ENCODE peak calls at places on chromosomes 12 and 14, in six cellular contexts. R is HuH-7; F is stimulated activated CD4-positive, alpha-beta T cell treated with anti-CD3 and anti-CD28 coated beads, Interleukin-4, amount 100 ng/mL, for 48 hours; C is astrocyte; M is WTC11; T is stimulated activated effector memory CD8-positive, alpha-beta T cell treated with anti-CD3 and anti-CD28 coated beads, Interleukin-12 subunit alpha, Interleukin-12 subunit beta, amount 100 ng/mL, for 72 hours. Y is an unnamed sample.

GRCh38 chr12:98752726-98753125 is 107.6 kb downstream of the APAF1 start:
- DNase-seq in R (no peak), F (no peak), C (peak), M (no peak), T (no peak), Y (peak)

GRCh38 chr12:80040075-80040738 is 59.1 kb upstream of the OTOGL start:
- DNase-seq in R (no peak), F (no peak), C (peak), M (no peak), T (peak), Y (no peak)

GRCh38 chr12:107344035-107344808 is 250.9 kb upstream of the CRY1 start:
- DNase-seq in R (no peak), F (no peak), C (peak), M (no peak), T (no peak), Y (no peak)

GRCh38 chr12:1131811-1132224 is 140.8 kb downstream of the ERC1 start:
- DNase-seq in R (no peak), F (no peak), C (peak), M (no peak), T (no peak), Y (no peak)

GRCh38 chr14:62451221-62451620 is 594.0 kb downstream of the KCNH5 start:
- DNase-seq in R (no peak), F (no peak), C (no peak), M (no peak), T (no peak), Y (no peak)

GRCh38 chr12:46401703-46402102 is 29.1 kb upstream of the SLC38A2 start:
- DNase-seq in R (no peak), F (no peak), C (peak), M (no peak), T (no peak), Y (peak)

GRCh38 chr14:101001311-101002069 is 98.0 kb upstream of the RTL1 start:
- DNase-seq in R (no peak), F (no peak), C (peak), M (no peak), T (no peak), Y (no peak)

GRCh38 chr12:75177997-75178396 is 31.6 kb downstream of the KCNC2 start:
- DNase-seq in R (no peak), F (no peak), C (peak), M (no peak), T (no peak), Y (peak)

GRCh38 chr12:113361574-113362370 is 3.4 kb downstream of the PLBD2 start:
- DNase-seq in R (no peak), F (no peak), C (no peak), M (no peak), T (no peak), Y (no peak)

GRCh38 chr12:59839514-59839913 is 243.7 kb downstream of the SLC16A7 start:
- DNase-seq in R (no peak), F (no peak), C (peak), M (no peak), T (no peak), Y (no peak)

GRCh38 chr14:51236314-51236713 is 3.7 kb upstream of the TMX1 start:
- DNase-seq in R (no peak), F (no peak), C (peak), M (no peak), T (no peak), Y (no peak)

Y was measured in amniotic stem cell.